ENCODE peak calls at places on chromosomes 11 and 22, in eight cellular contexts. S is mammary epithelial cell, R is pancreas, D is thoracic aorta, H is neural progenitor cell, C is stomach, V is psoas muscle, W is IMR-90. N is an unnamed sample.

GRCh38 chr11:77174559-77174958 is 46.5 kb downstream of the MYO7A start:
- DNase-seq in S (no peak), R (peak; percentile 24), D (no peak), H (no peak), C (no peak), V (no peak), W (no peak), N (peak; percentile 63)

GRCh38 chr22:49284931-49285330 is 542.7 kb downstream of the BRD1 start:
- DNase-seq in S (no peak), R (no peak), D (no peak), H (no peak), C (no peak), V (no peak), W (no peak), N (no peak)

GRCh38 chr11:125244166-125244565 is 79.6 kb downstream of the PKNOX2 start:
- DNase-seq in S (no peak), R (no peak), D (no peak), H (no peak), C (no peak), V (no peak), W (no peak), N (no peak)

GRCh38 chr11:62926669-62927455 is 5.7 kb upstream of the CHRM1 start:
- DNase-seq in S (no peak), R (no peak), D (no peak), H (peak; percentile 32), C (no peak), V (no peak), W (no peak), N (peak; percentile 62)

GRCh38 chr11:102479733-102480132 is 27.2 kb upstream of the TMEM123 start:
- DNase-seq in S (no peak), R (no peak), D (no peak), H (no peak), C (no peak), V (no peak), W (no peak), N (no peak)

GRCh38 chr11:65185166-65185565 is 3.4 kb downstream of the CAPN1 start:
- DNase-seq in S (no peak), R (no peak), D (no peak), H (no peak), C (no peak), V (no peak), W (no peak), N (no peak)

GRCh38 chr11:68279676-68280075 is 7.9 kb upstream of the C11orf24 start:
- DNase-seq in S (peak; percentile 53), R (no peak), D (no peak), H (no peak), C (no peak), V (no peak), W (no peak), N (no peak)

GRCh38 chr22:39309881-39310714 is 9.3 kb downstream of the RPL3 start:
- DNase-seq in S (peak; percentile 70), R (no peak), D (no peak), H (no peak), C (no peak), V (no peak), W (peak; percentile 58), N (no peak)

GRCh38 chr22:42436402-42436801 is 4.2 kb upstream of the NFAM1 start:
- DNase-seq in S (no peak), R (no peak), D (no peak), H (no peak), C (no peak), V (no peak), W (no peak), N (peak; percentile 48)

GRCh38 chr11:60634151-60634550 is 65.3 kb upstream of the MS4A8 start:
- DNase-seq in S (no peak), R (no peak), D (no peak), H (peak; percentile 57), C (no peak), V (no peak), W (no peak), N (peak; percentile 83)

GRCh38 chr11:64385953-64386704 is 27.2 kb downstream of the RPS6KA4 start:
- DNase-seq in S (peak; percentile 83), R (no peak), D (no peak), H (no peak), C (no peak), V (no peak), W (peak; percentile 35), N (no peak)

GRCh38 chr22:47053865-47054185 is 291.4 kb downstream of the TBC1D22A start:
- DNase-seq in S (no peak), R (no peak), D (no peak), H (no peak), C (no peak), V (no peak), W (peak; percentile 73), N (no peak)

GRCh38 chr11:124766156-124766555 is 4.1 kb upstream of the ESAM start:
- DNase-seq in S (no peak), R (no peak), D (no peak), H (no peak), C (no peak), V (no peak), W (no peak), N (no peak)

GRCh38 chr22:45731041-45731797 is 59.6 kb downstream of the ATXN10 start:
- DNase-seq in S (peak; percentile 3), R (no peak), D (no peak), H (peak; percentile 20), C (no peak), V (no peak), W (peak; percentile 65), N (no peak)

GRCh38 chr11:14446701-14447169 is 52.9 kb downstream of the COPB1 start:
- DNase-seq in S (peak; percentile 37), R (no peak), D (no peak), H (no peak), C (no peak), V (no peak), W (peak; percentile 70), N (no peak)

GRCh38 chr11:12189543-12190235 is 79.3 kb downstream of the MICAL2 start:
- DNase-seq in S (peak; percentile 97), R (no peak), D (no peak), H (no peak), C (no peak), V (no peak), W (no peak), N (no peak)

DNA sequence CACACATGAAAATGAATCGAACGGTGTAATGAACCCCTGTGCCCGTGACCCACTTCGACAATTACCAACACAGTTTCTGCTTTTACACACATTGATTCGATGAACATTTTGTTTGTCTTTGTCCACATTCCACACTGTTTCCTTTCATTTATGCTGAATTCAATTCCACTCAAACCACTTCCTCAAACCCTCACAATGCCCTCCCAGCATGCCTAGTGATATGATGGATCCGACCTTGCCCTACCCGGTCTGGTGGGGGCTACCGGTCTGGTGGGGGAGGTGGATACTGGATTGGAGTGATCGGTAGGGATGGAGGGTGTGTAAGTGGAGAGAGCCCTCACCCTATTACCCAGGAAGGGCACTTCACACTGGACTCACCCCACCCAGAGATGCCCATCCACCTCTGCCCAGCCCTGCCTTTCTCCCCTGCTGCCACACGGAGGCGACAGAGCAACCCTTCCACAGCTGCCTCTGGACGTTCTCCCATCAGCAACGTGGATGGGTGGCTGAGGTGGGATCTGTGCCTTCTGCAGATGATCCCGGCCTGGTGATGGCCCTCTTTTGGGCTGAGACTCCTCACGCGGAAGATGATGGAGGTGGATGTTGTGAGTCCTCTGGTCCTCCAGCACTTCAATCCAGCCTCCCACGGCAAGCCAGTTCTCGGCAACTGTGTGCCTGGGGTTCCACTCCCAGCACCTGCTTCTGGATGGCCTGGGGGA is 33.0 kb upstream of the P2RY2 start:
- DNase-seq in S (peak; percentile 77), R (peak; percentile 45), D (no peak), H (peak; percentile 68), C (peak; percentile 75), V (peak; percentile 74), W (peak; percentile 33), N (peak; percentile 91)
- H3K4me3 ChIP-seq in S (peak overlapping the region; percentile 3), R (no peak overlapping the region), D (peak overlapping the region; percentile 16), H (no peak overlapping the region), C (no peak overlapping the region), V (no peak overlapping the region), W (no peak overlapping the region), N (no peak overlapping the region)

DNA sequence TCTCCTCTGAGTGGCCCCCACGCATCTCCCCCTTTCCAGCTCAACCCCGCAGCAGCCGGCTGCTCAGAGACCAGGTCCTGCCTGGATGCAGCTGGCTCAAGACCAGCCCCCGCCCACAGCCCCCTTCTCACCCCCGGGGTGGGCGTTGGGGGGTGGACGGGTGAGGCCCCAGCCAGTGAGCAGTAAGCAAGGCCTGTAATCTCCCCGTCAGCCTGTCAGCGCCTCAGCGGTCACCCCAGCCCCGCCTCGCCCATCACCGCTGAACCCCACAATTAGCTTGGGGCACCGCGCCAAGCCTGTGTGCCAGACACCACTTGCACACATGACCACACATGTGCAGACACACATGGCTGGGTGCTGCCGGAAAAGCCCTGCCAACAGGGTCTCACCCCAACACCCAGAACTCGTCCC is 5.9 kb downstream of the PLXNB2 start:
- DNase-seq in S (no peak), R (no peak), D (no peak), H (no peak), C (peak; percentile 35), V (no peak), W (no peak), N (no peak)
- H3K27ac ChIP-seq in S (no peak overlapping the region), R (peak overlapping the region; percentile 33), D (peak overlapping the region; percentile 95), H (no peak overlapping the region), C (peak overlapping the region; percentile 95), V (no peak overlapping the region), W (peak overlapping the region; percentile 64), N (no peak overlapping the region)

GRCh38 chr22:36815558-36816337 is 1.1 kb downstream of the PVALB start:
- DNase-seq in S (no peak), R (no peak), D (no peak), H (no peak), C (no peak), V (no peak), W (no peak), N (no peak)

GRCh38 chr22:36817429-36817783 is 571 bp upstream of the PVALB start:
- DNase-seq in S (no peak), R (no peak), D (no peak), H (peak; percentile 43), C (no peak), V (no peak), W (no peak), N (peak; percentile 62)

GRCh38 chr22:36816635-36817428 is at the start of gene PVALB:
- DNase-seq in S (peak; percentile 19), R (no peak), D (no peak), H (peak; percentile 65), C (no peak), V (peak; percentile 32), W (peak; percentile 13), N (peak; percentile 79)

GRCh38 chr22:36814796-36815195 is 2.0 kb downstream of the PVALB start:
- DNase-seq in S (no peak), R (no peak), D (no peak), H (no peak), C (no peak), V (no peak), W (no peak), N (no peak)

GRCh38 chr22:36816338-36816634 is 549 bp downstream of the PVALB start:
- DNase-seq in S (no peak), R (no peak), D (no peak), H (peak; percentile 45), C (no peak), V (no peak), W (no peak), N (peak; percentile 75)
- H3K4me3 ChIP-seq in S (no peak overlapping the region), R (no peak overlapping the region), D (peak overlapping the region; percentile 59), H (peak overlapping the region; percentile 60), C (peak overlapping the region; percentile 25), V (no peak overlapping the region), W (no peak overlapping the region), N (peak overlapping the region; percentile 70)

DNA sequence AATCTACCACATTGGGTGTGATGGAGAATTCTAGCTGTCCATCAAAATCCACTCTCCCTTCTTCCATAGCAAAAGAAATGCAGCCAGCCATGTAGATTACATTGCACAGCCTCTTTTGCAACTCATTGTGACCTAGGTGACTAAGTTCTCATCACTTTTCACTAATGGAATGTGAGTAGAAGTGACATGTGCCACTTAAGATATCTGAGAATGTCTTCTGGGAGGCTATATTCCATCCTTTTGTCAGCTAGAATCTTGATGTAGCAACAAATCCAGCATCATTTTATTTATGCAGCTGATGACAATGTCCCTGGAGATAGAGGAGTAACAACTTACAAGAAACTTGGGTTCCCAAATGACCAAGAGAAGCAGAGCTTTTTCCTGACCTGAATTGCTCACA is 61.5 kb upstream of the API5 start:
- DNase-seq in S (no peak), R (no peak), D (no peak), H (no peak), C (no peak), V (no peak), W (no peak), N (no peak)
- H3K27ac ChIP-seq in S (no peak overlapping the region), R (no peak overlapping the region), D (no peak overlapping the region), H (no peak overlapping the region), C (no peak overlapping the region), V (no peak overlapping the region), W (no peak overlapping the region), N (no peak overlapping the region)

N was measured in endodermal cell.